ENCODE peak calls at places on chromosomes 2 and 18, in ten cellular contexts. Q is PC-3, B is endothelial cell, K is AG09309, Z is SK-N-SH, A is stomach, J is Calu3, X is HFF-Myc, I is cardiac fibroblast, M is bronchial epithelial cell. U is an unnamed sample.
A peak's percentile ranks its signal among the peaks of the same experiment; 100 is the strongest.

GRCh38 chr2:120769076-120769786 is 33.6 kb downstream of the GLI2 start:
- DNase-seq in Q (no peak), B (no peak), K (no peak), Z (no peak), A (no peak), J (no peak), X (no peak), I (no peak), M (no peak), U (no peak)

GRCh38 chr2:215773728-215774127 is 239.6 kb downstream of the MREG start:
- DNase-seq in Q (peak; percentile 63), B (no peak), K (peak; percentile 95), Z (no peak), A (no peak), J (no peak), X (no peak), I (peak; percentile 99), M (peak; percentile 82), U (peak; percentile 32)

GRCh38 chr2:904243-905024 is 46.2 kb upstream of the SNTG2 start:
- DNase-seq in Q (no peak), B (no peak), K (no peak), Z (no peak), A (no peak), J (no peak), X (no peak), I (no peak), M (no peak), U (no peak)

GRCh38 chr2:195985731-195986130 is 82.9 kb downstream of the DNAH7 start:
- DNase-seq in Q (no peak), B (no peak), K (no peak), Z (no peak), A (no peak), J (no peak), X (no peak), I (no peak), M (no peak), U (no peak)

GRCh38 chr2:142415461-142415860 is 284.6 kb upstream of the LRP1B start:
- DNase-seq in Q (no peak), B (no peak), K (no peak), Z (no peak), A (no peak), J (peak; percentile 18), X (no peak), I (no peak), M (no peak), U (no peak)

GRCh38 chr2:18829976-18830375 is 240.6 kb upstream of the NT5C1B start:
- DNase-seq in Q (no peak), B (no peak), K (no peak), Z (no peak), A (no peak), J (no peak), X (no peak), I (no peak), M (no peak), U (no peak)

GRCh38 chr18:49725809-49726514 is 87.4 kb downstream of the ACAA2 start:
- DNase-seq in Q (peak; percentile 9), B (peak; percentile 36), K (peak; percentile 86), Z (peak; percentile 29), A (no peak), J (peak; percentile 37), X (peak; percentile 98), I (peak; percentile 97), M (peak; percentile 65), U (peak; percentile 36)

GRCh38 chr2:121128741-121129659 is 156.0 kb downstream of the TFCP2L1 start:
- DNase-seq in Q (peak; percentile 80), B (peak; percentile 64), K (no peak), Z (no peak), A (peak; percentile 81), J (peak; percentile 81), X (peak; percentile 3), I (peak; percentile 37), M (peak; percentile 67), U (no peak)

GRCh38 chr2:159658887-159659437 is 42.6 kb upstream of the BAZ2B start:
- DNase-seq in Q (no peak), B (no peak), K (peak; percentile 28), Z (no peak), A (no peak), J (no peak), X (no peak), I (peak; percentile 46), M (no peak), U (peak; percentile 62)

GRCh38 chr18:22173221-22173927 is 4.0 kb downstream of the GATA6 start:
- DNase-seq in Q (no peak), B (no peak), K (no peak), Z (no peak), A (no peak), J (no peak), X (no peak), I (no peak), M (peak; percentile 32), U (no peak)

GRCh38 chr2:20052872-20053281 is 1.4 kb upstream of the LAPTM4A start:
- DNase-seq in Q (peak; percentile 73), B (no peak), K (no peak), Z (peak; percentile 63), A (peak; percentile 56), J (peak; percentile 61), X (peak; percentile 53), I (peak; percentile 88), M (peak; percentile 89), U (peak; percentile 86)

GRCh38 chr2:111190816-111191540 is 70.3 kb downstream of the BCL2L11 start:
- DNase-seq in Q (no peak), B (no peak), K (no peak), Z (no peak), A (no peak), J (no peak), X (no peak), I (no peak), M (no peak), U (no peak)

GRCh38 chr2:196379600-196379999 is 208.2 kb upstream of the STK17B start:
- DNase-seq in Q (no peak), B (no peak), K (no peak), Z (no peak), A (no peak), J (no peak), X (no peak), I (no peak), M (no peak), U (no peak)

GRCh38 chr2:54872783-54873182 is 149.3 kb downstream of the EML6 start:
- DNase-seq in Q (no peak), B (no peak), K (no peak), Z (no peak), A (no peak), J (no peak), X (no peak), I (no peak), M (no peak), U (no peak)

GRCh38 chr2:96924775-96925747 is 55.2 kb upstream of the SEMA4C start:
- DNase-seq in Q (no peak), B (no peak), K (no peak), Z (no peak), A (no peak), J (no peak), X (no peak), I (no peak), M (no peak), U (no peak)

DNA sequence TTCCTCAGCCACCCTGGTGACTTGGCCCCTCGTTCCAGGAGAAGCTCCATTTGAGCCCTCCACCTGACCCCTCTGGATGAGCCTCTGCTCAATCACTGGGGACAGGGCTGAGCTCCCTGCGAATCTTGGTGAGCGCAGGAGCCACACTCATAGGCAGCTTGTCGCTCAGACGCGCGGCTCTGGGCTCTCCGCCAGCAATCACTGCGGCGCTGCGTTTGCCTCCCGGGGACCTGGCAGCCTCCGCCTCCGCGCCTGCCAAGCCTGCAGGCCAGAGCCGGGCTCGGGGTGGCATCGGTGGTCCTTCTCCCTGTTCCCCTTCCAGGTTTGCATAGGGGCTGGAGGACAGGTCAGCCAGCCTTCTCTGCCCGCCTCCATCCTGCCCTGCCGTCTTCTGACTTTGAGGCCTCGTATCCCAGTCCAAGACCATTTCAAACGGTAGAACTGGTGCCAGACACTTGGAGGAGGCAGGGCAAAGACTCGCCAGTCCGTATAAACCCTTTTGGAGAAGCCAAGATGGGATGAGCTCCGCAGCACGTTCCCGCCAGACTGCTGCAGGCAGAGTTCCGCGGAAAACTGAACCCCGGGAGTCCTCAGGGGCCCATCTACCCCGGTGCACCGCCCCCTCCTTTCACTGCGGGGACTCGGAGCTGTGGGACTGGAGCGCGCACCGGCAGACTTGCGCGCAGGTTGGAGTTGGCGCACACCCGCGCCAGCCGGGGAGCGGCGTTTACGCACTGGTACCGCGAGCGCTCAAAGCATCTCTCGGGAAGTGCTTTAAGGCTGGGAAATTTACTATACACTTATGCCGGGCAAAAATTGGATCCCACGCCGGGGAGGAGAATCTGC is 1.0 kb upstream of the TACR1 start:
- DNase-seq in Q (peak; percentile 52), B (peak; percentile 42), K (no peak), Z (peak; percentile 74), A (peak; percentile 79), J (peak; percentile 53), X (no peak), I (peak; percentile 46), M (peak; percentile 21), U (peak; percentile 52)
- TF ChIP-seq CTCF in Q (no peak), B (no peak), K (no peak), Z (no peak), A (no peak), J (no peak), X (no peak), I (no peak), M (no peak), U (no peak)

DNA sequence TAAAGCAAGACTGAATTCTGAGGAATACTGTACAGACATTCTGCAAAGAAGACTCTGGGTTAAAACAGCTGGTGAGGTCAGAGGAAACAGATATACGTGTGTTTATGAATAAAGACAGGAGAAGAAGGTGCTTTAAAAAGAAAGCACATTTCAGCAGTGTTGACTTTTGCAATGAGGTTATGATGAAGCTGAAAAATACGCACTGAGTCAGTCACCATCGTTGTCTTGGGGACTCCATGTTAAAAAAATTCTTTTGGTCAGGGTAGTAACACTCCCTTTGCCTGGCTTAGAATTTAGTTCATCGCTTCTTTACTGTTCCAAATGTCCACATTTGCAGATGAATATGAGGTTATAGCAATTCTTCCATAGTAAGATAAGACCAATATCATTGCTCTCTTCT is 1049.0 kb downstream of the TSN start:
- DNase-seq in Q (peak; percentile 55), B (no peak), K (no peak), Z (no peak), A (no peak), J (no peak), X (no peak), I (peak; percentile 22), M (peak; percentile 1), U (no peak)
- TF ChIP-seq CTCF in Q (no peak), B (no peak), K (no peak), Z (no peak), A (no peak), J (no peak), X (no peak), I (no peak), M (no peak), U (no peak)

DNA sequence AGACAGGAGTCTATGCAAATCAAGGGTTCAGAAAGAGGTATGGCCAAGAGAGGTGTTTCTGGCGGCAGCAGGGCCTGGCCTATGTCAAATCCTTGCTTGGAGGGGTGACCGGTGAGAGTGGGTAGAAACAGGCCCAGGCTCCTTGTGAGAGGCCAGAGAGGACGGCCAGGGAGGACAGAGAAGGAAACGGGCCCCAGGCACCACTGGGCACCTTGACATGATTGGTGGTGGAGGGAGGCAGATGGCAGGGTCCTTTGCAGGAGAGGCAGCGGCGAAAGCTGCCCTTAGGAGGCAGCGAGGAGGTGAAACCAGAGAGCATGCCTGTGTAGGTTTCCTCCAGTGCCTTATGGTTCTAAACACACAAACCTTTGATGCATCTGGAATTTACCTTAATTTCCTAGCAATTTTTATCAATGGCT is 6.2 kb downstream of the RAMP1 start:
- DNase-seq in Q (no peak), B (no peak), K (no peak), Z (peak; percentile 79), A (no peak), J (no peak), X (no peak), I (no peak), M (no peak), U (peak; percentile 49)
- TF ChIP-seq CTCF in Q (peak; percentile 38), B (no peak), K (no peak), Z (peak; percentile 29), A (no peak), J (no peak), X (peak; percentile 21), I (peak; percentile 10), M (peak; percentile 10), U (no peak)

GRCh38 chr2:74544634-74545033 is 9.1 kb downstream of the LOXL3 start:
- DNase-seq in Q (peak; percentile 28), B (no peak), K (no peak), Z (no peak), A (no peak), J (no peak), X (no peak), I (no peak), M (peak; percentile 27), U (no peak)
- TF ChIP-seq CTCF in Q (peak; percentile 47), B (no peak), K (no peak), Z (peak; percentile 13), A (no peak), J (peak; percentile 27), X (peak; percentile 6), I (no peak), M (peak; percentile 36), U (no peak)